ENCODE peak calls at places on chromosomes 7 and 10, in seven cellular contexts. Z is H4; F is NCI-H1092 treated with DMSO at 0.1 percent for 48 hours; L is left kidney; U is activated CD4-positive, CD25-positive, alpha-beta regulatory T cell treated with anti-CD3 and anti-CD28 coated beads, Interleukin-2, amount 50 U/mL, for 72 hours; S is CD14-positive monocyte; W is left ventricle myocardium inferior. I is an unnamed sample.

GRCh38 chr10:123287594-123288247 is 133.5 kb downstream of the BUB3 start:
- DNase-seq in S (no peak), L (peak; percentile 24), Z (no peak), W (no peak), U (peak; percentile 33), F (no peak), I (no peak)

GRCh38 chr7:87445897-87446296 is 29.6 kb downstream of the ABCB4 start:
- DNase-seq in Z (no peak), W (no peak), F (no peak), S (no peak), U (no peak), L (no peak), I (no peak)

GRCh38 chr10:97136744-97137143 is 49.0 kb downstream of the SLIT1 start:
- DNase-seq in S (no peak), L (peak; percentile 55), Z (no peak), F (no peak), U (no peak), W (no peak), I (no peak)

GRCh38 chr10:12726971-12727831 is 274.3 kb downstream of the CCDC3 start:
- DNase-seq in F (no peak), Z (no peak), W (no peak), S (no peak), U (no peak), L (no peak), I (no peak)

GRCh38 chr10:131885391-131886165 is 15.2 kb upstream of the PPP2R2D start:
- DNase-seq in U (peak; percentile 83), F (no peak), L (peak; percentile 91), Z (peak; percentile 28), S (peak; percentile 66), W (peak; percentile 74), I (no peak)

GRCh38 chr10:60203993-60204618 is 185.6 kb downstream of the ANK3 start:
- DNase-seq in Z (peak; percentile 26), U (no peak), L (peak; percentile 52), S (no peak), F (peak; percentile 9), W (no peak), I (no peak)

GRCh38 chr7:36406156-36406555 is 16.5 kb downstream of the ANLN start:
- DNase-seq in W (no peak), S (no peak), Z (no peak), L (no peak), U (no peak), F (no peak), I (no peak)

GRCh38 chr10:104641150-104642000 is at the start of gene SORCS3:
- DNase-seq in W (no peak), U (no peak), S (no peak), F (no peak), Z (no peak), L (peak; percentile 77), I (no peak)

GRCh38 chr7:122944682-122945303 is 50.7 kb downstream of the TAS2R16 start:
- DNase-seq in Z (no peak), F (no peak), W (no peak), L (no peak), S (no peak), U (no peak), I (no peak)

GRCh38 chr7:123749537-123749857 is 694 bp upstream of the WASL start:
- DNase-seq in Z (peak; percentile 62), U (no peak), L (no peak), F (peak; percentile 89), S (peak; percentile 80), W (no peak), I (peak; percentile 80)

GRCh38 chr10:12741255-12741915 is 260.1 kb downstream of the CCDC3 start:
- DNase-seq in F (no peak), U (no peak), W (peak; percentile 67), S (no peak), L (peak; percentile 11), Z (no peak), I (no peak)

GRCh38 chr10:114030140-114030539 is 13.5 kb upstream of the ADRB1 start:
- DNase-seq in S (no peak), U (no peak), L (no peak), Z (no peak), F (no peak), W (no peak), I (no peak)

GRCh38 chr7:129438281-129438838 is 4.1 kb downstream of the STRIP2 start:
- DNase-seq in S (no peak), Z (no peak), W (no peak), F (no peak), U (no peak), L (no peak), I (no peak)

GRCh38 chr7:926061-927030 is 28.1 kb downstream of the ADAP1 start:
- DNase-seq in Z (no peak), U (peak; percentile 27), L (no peak), W (peak; percentile 15), S (peak; percentile 48), F (no peak), I (no peak)

GRCh38 chr10:773562-774161 is 84.2 kb upstream of the DIP2C start:
- DNase-seq in F (no peak), Z (no peak), L (no peak), W (no peak), S (no peak), U (no peak), I (no peak)